ENCODE peak calls at places on chromosome 1, in seven cellular contexts. R, S, E, Y, F, H and W are unnamed samples.

GRCh38 chr1:196148367-196148970 is 459.8 kb downstream of the KCNT2 start:
- DNase-seq in R (no peak), S (peak), E (no peak), Y (no peak), F (peak), H (peak), W (peak)

GRCh38 chr1:164576311-164577271 is 17.6 kb downstream of the PBX1 start:
- DNase-seq in R (no peak), S (peak), E (no peak), Y (no peak), F (peak), H (peak), W (no peak)

GRCh38 chr1:202571719-202572339 is 138.4 kb downstream of the SYT2 start:
- DNase-seq in R (no peak), S (peak), E (no peak), Y (no peak), F (peak), H (peak), W (peak)

GRCh38 chr1:85865183-85865582 is 156.9 kb upstream of the ZNHIT6 start:
- DNase-seq in R (no peak), S (no peak), E (no peak), Y (no peak), F (no peak), H (peak), W (no peak)

GRCh38 chr1:74933500-74933899 is 200.5 kb downstream of the TYW3 start:
- DNase-seq in R (no peak), S (no peak), E (no peak), Y (no peak), F (no peak), H (no peak), W (no peak)

GRCh38 chr1:89271616-89272015 is 1.0 kb downstream of the GBP5 start:
- DNase-seq in R (no peak), S (peak), E (no peak), Y (no peak), F (peak), H (no peak), W (no peak)

GRCh38 chr1:221742555-221743415 is 896 bp upstream of the DUSP10 start:
- DNase-seq in R (no peak), S (peak), E (peak), Y (peak), F (peak), H (peak), W (peak)

GRCh38 chr1:230068952-230069684 is 2.1 kb downstream of the GALNT2 start:
- DNase-seq in R (no peak), S (peak), E (no peak), Y (no peak), F (no peak), H (peak), W (no peak)

GRCh38 chr1:163471766-163472165 is 150.0 kb downstream of the NUF2 start:
- DNase-seq in R (no peak), S (no peak), E (no peak), Y (no peak), F (peak), H (no peak), W (peak)